ENCODE peak calls at places on chromosomes 5 and 9, in six cellular contexts. C is dorsolateral prefrontal cortex, R is cardiac muscle cell, T is body of pancreas, L is upper lobe of right lung, E is kidney. X is an unnamed sample.

GRCh38 chr5:142104491-142104890 is 4.1 kb upstream of the NDFIP1 start:
- DNase-seq in L (no peak), R (no peak), E (no peak), C (no peak), T (no peak), X (no peak)

GRCh38 chr5:157476699-157477408 is 16.8 kb downstream of the NIPAL4 start:
- DNase-seq in R (peak; percentile 82), E (no peak), C (peak; percentile 66), L (no peak), T (peak; percentile 39), X (peak; percentile 88)

GRCh38 chr9:114296338-114296737 is 26.6 kb upstream of the ORM1 start:
- DNase-seq in R (no peak), C (no peak), E (no peak), L (no peak), T (no peak), X (no peak)

GRCh38 chr5:10588779-10589447 is 25.0 kb downstream of the ANKRD33B start:
- DNase-seq in R (no peak), C (peak; percentile 7), L (no peak), E (no peak), T (no peak), X (no peak)

GRCh38 chr5:177301503-177302165 is 1.9 kb downstream of the RAB24 start:
- DNase-seq in L (no peak), C (no peak), R (no peak), E (peak; percentile 88), T (peak; percentile 98), X (peak; percentile 91)

GRCh38 chr5:42995152-42995751 is 44.9 kb downstream of the ANXA2R start:
- DNase-seq in R (peak; percentile 66), C (no peak), T (no peak), E (no peak), L (no peak), X (no peak)

GRCh38 chr5:66898241-66899039 is 298.2 kb downstream of the CD180 start:
- DNase-seq in C (no peak), T (no peak), E (no peak), L (no peak), R (no peak), X (no peak)

GRCh38 chr5:91010090-91010489 is 373.0 kb downstream of the ARRDC3 start:
- DNase-seq in R (no peak), T (no peak), L (no peak), E (no peak), C (no peak), X (no peak)

GRCh38 chr5:171537463-171537862 is 118.0 kb downstream of the FGF18 start:
- DNase-seq in C (no peak), T (no peak), E (no peak), L (no peak), R (no peak), X (no peak)

GRCh38 chr9:3528466-3528865 is 2.7 kb upstream of the RFX3 start:
- DNase-seq in T (no peak), E (no peak), L (no peak), C (no peak), R (no peak), X (no peak)

GRCh38 chr9:7259544-7260241 is 501.9 kb downstream of the KDM4C start:
- DNase-seq in T (no peak), R (peak; percentile 15), C (no peak), L (no peak), E (no peak), X (no peak)

GRCh38 chr9:131228988-131229387 is 47.3 kb downstream of the FAM78A start:
- DNase-seq in L (no peak), R (peak; percentile 95), C (no peak), T (no peak), E (no peak), X (no peak)

GRCh38 chr9:131228096-131228495 is 48.2 kb downstream of the FAM78A start:
- DNase-seq in T (no peak), E (no peak), C (no peak), L (no peak), R (no peak), X (no peak)

GRCh38 chr9:131227112-131228058 is 48.9 kb downstream of the FAM78A start:
- DNase-seq in L (no peak), E (no peak), R (peak; percentile 48), C (no peak), T (no peak), X (no peak)

GRCh38 chr9:131222460-131222859 is 53.9 kb downstream of the FAM78A start:
- DNase-seq in T (no peak), E (no peak), L (no peak), R (no peak), C (no peak), X (no peak)

GRCh38 chr9:131226226-131226625 is 50.1 kb downstream of the FAM78A start:
- DNase-seq in E (no peak), T (no peak), L (no peak), R (no peak), C (no peak), X (no peak)
- H3K27ac ChIP-seq in E (no peak overlapping the region), T (no peak overlapping the region), L (no peak overlapping the region), R (peak overlapping the region; percentile 46), C (no peak overlapping the region), X (no peak overlapping the region)

GRCh38 chr5:53038196-53038847 is 49.2 kb downstream of the ITGA2 start:
- DNase-seq in R (no peak), C (no peak), T (no peak), L (no peak), E (no peak), X (peak; percentile 51)

GRCh38 chr5:53032188-53032587 is 43.0 kb downstream of the ITGA2 start:
- DNase-seq in E (no peak), C (no peak), R (no peak), T (no peak), L (no peak), X (no peak)

GRCh38 chr5:53034832-53035231 is 45.7 kb downstream of the ITGA2 start:
- DNase-seq in L (no peak), E (no peak), T (no peak), R (no peak), C (no peak), X (no peak)

GRCh38 chr5:53037141-53037859 is 48.1 kb downstream of the ITGA2 start:
- DNase-seq in C (no peak), E (no peak), R (peak; percentile 83), L (no peak), T (no peak), X (peak; percentile 83)

GRCh38 chr5:53035868-53036381 is 46.8 kb downstream of the ITGA2 start:
- DNase-seq in R (no peak), C (no peak), E (no peak), T (no peak), L (no peak), X (peak; percentile 76)
- TF ChIP-seq CTCF in R (peak; percentile 41), C (peak; percentile 15), E (peak; percentile 36), T (no peak), L (no peak), X (no peak)

DNA sequence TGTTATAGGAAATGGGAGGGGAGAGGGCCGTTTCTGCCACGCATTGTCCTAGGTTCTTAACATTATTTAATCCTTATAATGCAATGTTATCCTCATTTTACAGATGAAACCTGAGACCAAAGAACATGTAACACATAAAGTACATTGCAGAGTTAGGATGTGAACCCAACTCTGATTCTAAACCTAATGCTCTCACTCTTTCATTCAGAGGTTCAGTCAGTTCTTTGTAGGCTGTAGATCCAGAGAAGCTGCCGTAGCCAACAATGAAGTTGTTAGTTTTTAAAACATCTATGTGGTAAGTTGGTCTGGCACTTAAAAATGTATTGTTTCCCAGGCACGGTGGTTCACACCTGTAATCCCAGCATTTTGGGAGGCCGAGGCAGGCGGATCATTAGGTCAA is 10.5 kb upstream of the PSMD5 start:
- DNase-seq in R (no peak), L (no peak), E (no peak), T (no peak), C (no peak), X (no peak)
- H3K27ac ChIP-seq in R (no peak overlapping the region), L (no peak overlapping the region), E (no peak overlapping the region), T (no peak overlapping the region), C (no peak overlapping the region), X (no peak overlapping the region)

GRCh38 chr9:122020398-122020797 is 72.7 kb downstream of the TTLL11 start:
- DNase-seq in E (no peak), C (no peak), R (peak; percentile 22), L (no peak), T (no peak), X (no peak)

GRCh38 chr9:122016309-122016708 is 76.8 kb downstream of the TTLL11 start:
- DNase-seq in E (no peak), L (no peak), T (no peak), C (no peak), R (no peak), X (no peak)

GRCh38 chr9:122011818-122012498 is 81.2 kb downstream of the TTLL11 start:
- DNase-seq in C (no peak), R (no peak), E (no peak), T (no peak), L (no peak), X (no peak)

GRCh38 chr9:122015165-122015821 is 77.8 kb downstream of the TTLL11 start:
- DNase-seq in R (no peak), T (no peak), C (no peak), L (no peak), E (no peak), X (no peak)

DNA sequence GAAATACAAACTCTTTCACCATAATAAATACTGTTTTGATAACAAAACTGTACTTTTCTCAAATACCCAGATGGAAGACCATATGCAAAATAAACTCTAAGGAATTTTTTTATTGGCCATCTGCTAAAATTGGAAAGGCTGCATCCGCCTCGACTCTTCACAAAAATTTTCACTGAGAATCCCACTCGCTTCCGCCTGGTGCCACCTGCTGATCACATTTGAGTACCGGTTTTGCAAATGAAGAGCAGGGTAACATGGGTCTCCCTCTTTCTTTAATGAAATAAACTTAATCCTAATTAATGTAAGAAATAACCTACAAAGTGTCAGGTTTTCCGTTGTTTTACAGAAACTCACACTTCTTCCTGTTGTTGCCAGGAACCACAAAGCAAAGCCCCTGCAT is 76.3 kb downstream of the TTLL11 start:
- DNase-seq in R (peak; percentile 32), C (peak; percentile 54), E (no peak), T (no peak), L (no peak), X (no peak)
- TF ChIP-seq CTCF in R (peak; percentile 44), C (peak; percentile 52), E (peak; percentile 14), T (peak; percentile 10), L (peak; percentile 33), X (peak; percentile 51)